ENCODE peak calls at places on chromosomes 6 and 20, in ten cellular contexts. One of them, this sample, is unnamed.
A peak's percentile ranks its signal among the peaks of the same experiment; 100 is the strongest.

GRCh38 chr6:168060521-168060931 is 18.5 kb downstream of the FRMD1 start:
- DNase-seq in substantia nigra: peak; percentile 69
- DNase-seq in astrocyte of the spinal cord: peak; percentile 37
- DNase-seq in WTC11: peak; percentile 65
- DNase-seq in GM23338: peak; percentile 64
- DNase-seq in activated T-cell treated with anti-CD3 and anti-CD28 coated beads, Interleukin-2, amount 50 U/mL, for 4 hours: no peak
- DNase-seq in stimulated activated CD4-positive, alpha-beta T cell treated with anti-CD3 and anti-CD28 coated beads, Interleukin-12 subunit alpha, Interleukin-12 subunit beta, amount 100 ng/mL, for 4 hours: no peak
- DNase-seq in heart left ventricle: peak; percentile 76
- DNase-seq in activated CD4-positive, alpha-beta T cell treated with anti-CD3 and anti-CD28 coated beads, Interleukin-2, amount 10 ng/mL, durations not matched to agents 7 days and 5 days: no peak
- DNase-seq in progenitor cell of endocrine pancreas: peak; percentile 44
- DNase-seq in this sample: no peak

GRCh38 chr6:47275640-47276039 is 34.1 kb downstream of the TNFRSF21 start:
- DNase-seq in astrocyte of the spinal cord: no peak
- DNase-seq in GM23338: no peak
- DNase-seq in stimulated activated CD4-positive, alpha-beta T cell treated with anti-CD3 and anti-CD28 coated beads, Interleukin-12 subunit alpha, Interleukin-12 subunit beta, amount 100 ng/mL, for 4 hours: no peak
- DNase-seq in progenitor cell of endocrine pancreas: no peak
- DNase-seq in activated T-cell treated with anti-CD3 and anti-CD28 coated beads, Interleukin-2, amount 50 U/mL, for 4 hours: no peak
- DNase-seq in activated CD4-positive, alpha-beta T cell treated with anti-CD3 and anti-CD28 coated beads, Interleukin-2, amount 10 ng/mL, durations not matched to agents 7 days and 5 days: no peak
- DNase-seq in heart left ventricle: no peak
- DNase-seq in substantia nigra: no peak
- DNase-seq in WTC11: no peak
- DNase-seq in this sample: no peak

GRCh38 chr6:16700202-16700997 is 60.9 kb downstream of the ATXN1 start:
- DNase-seq in heart left ventricle: no peak
- DNase-seq in astrocyte of the spinal cord: peak; percentile 43
- DNase-seq in activated CD4-positive, alpha-beta T cell treated with anti-CD3 and anti-CD28 coated beads, Interleukin-2, amount 10 ng/mL, durations not matched to agents 7 days and 5 days: peak; percentile 49
- DNase-seq in progenitor cell of endocrine pancreas: no peak
- DNase-seq in stimulated activated CD4-positive, alpha-beta T cell treated with anti-CD3 and anti-CD28 coated beads, Interleukin-12 subunit alpha, Interleukin-12 subunit beta, amount 100 ng/mL, for 4 hours: no peak
- DNase-seq in GM23338: peak; percentile 41
- DNase-seq in substantia nigra: peak; percentile 18
- DNase-seq in WTC11: peak; percentile 12
- DNase-seq in activated T-cell treated with anti-CD3 and anti-CD28 coated beads, Interleukin-2, amount 50 U/mL, for 4 hours: no peak
- DNase-seq in this sample: peak; percentile 38

GRCh38 chr6:38617856-38618255 is 21.9 kb downstream of the BTBD9 start:
- DNase-seq in stimulated activated CD4-positive, alpha-beta T cell treated with anti-CD3 and anti-CD28 coated beads, Interleukin-12 subunit alpha, Interleukin-12 subunit beta, amount 100 ng/mL, for 4 hours: no peak
- DNase-seq in heart left ventricle: no peak
- DNase-seq in activated T-cell treated with anti-CD3 and anti-CD28 coated beads, Interleukin-2, amount 50 U/mL, for 4 hours: no peak
- DNase-seq in GM23338: no peak
- DNase-seq in substantia nigra: no peak
- DNase-seq in WTC11: no peak
- DNase-seq in activated CD4-positive, alpha-beta T cell treated with anti-CD3 and anti-CD28 coated beads, Interleukin-2, amount 10 ng/mL, durations not matched to agents 7 days and 5 days: no peak
- DNase-seq in progenitor cell of endocrine pancreas: no peak
- DNase-seq in astrocyte of the spinal cord: peak; percentile 19
- DNase-seq in this sample: no peak

GRCh38 chr6:142569676-142570075 is 267.9 kb downstream of the ADGRG6 start:
- DNase-seq in heart left ventricle: no peak
- DNase-seq in substantia nigra: no peak
- DNase-seq in GM23338: peak; percentile 51
- DNase-seq in activated T-cell treated with anti-CD3 and anti-CD28 coated beads, Interleukin-2, amount 50 U/mL, for 4 hours: no peak
- DNase-seq in astrocyte of the spinal cord: peak; percentile 22
- DNase-seq in progenitor cell of endocrine pancreas: no peak
- DNase-seq in WTC11: no peak
- DNase-seq in stimulated activated CD4-positive, alpha-beta T cell treated with anti-CD3 and anti-CD28 coated beads, Interleukin-12 subunit alpha, Interleukin-12 subunit beta, amount 100 ng/mL, for 4 hours: no peak
- DNase-seq in activated CD4-positive, alpha-beta T cell treated with anti-CD3 and anti-CD28 coated beads, Interleukin-2, amount 10 ng/mL, durations not matched to agents 7 days and 5 days: peak; percentile 21
- DNase-seq in this sample: no peak

GRCh38 chr6:141203902-141204575 is 928.7 kb upstream of the GJE1 start:
- DNase-seq in heart left ventricle: no peak
- DNase-seq in stimulated activated CD4-positive, alpha-beta T cell treated with anti-CD3 and anti-CD28 coated beads, Interleukin-12 subunit alpha, Interleukin-12 subunit beta, amount 100 ng/mL, for 4 hours: no peak
- DNase-seq in activated T-cell treated with anti-CD3 and anti-CD28 coated beads, Interleukin-2, amount 50 U/mL, for 4 hours: no peak
- DNase-seq in WTC11: no peak
- DNase-seq in progenitor cell of endocrine pancreas: no peak
- DNase-seq in substantia nigra: no peak
- DNase-seq in astrocyte of the spinal cord: peak; percentile 61
- DNase-seq in GM23338: no peak
- DNase-seq in activated CD4-positive, alpha-beta T cell treated with anti-CD3 and anti-CD28 coated beads, Interleukin-2, amount 10 ng/mL, durations not matched to agents 7 days and 5 days: no peak
- DNase-seq in this sample: no peak

GRCh38 chr6:73177221-73177944 is 47.9 kb downstream of the KHDC1L start:
- DNase-seq in progenitor cell of endocrine pancreas: no peak
- DNase-seq in GM23338: no peak
- DNase-seq in activated T-cell treated with anti-CD3 and anti-CD28 coated beads, Interleukin-2, amount 50 U/mL, for 4 hours: no peak
- DNase-seq in astrocyte of the spinal cord: no peak
- DNase-seq in activated CD4-positive, alpha-beta T cell treated with anti-CD3 and anti-CD28 coated beads, Interleukin-2, amount 10 ng/mL, durations not matched to agents 7 days and 5 days: no peak
- DNase-seq in stimulated activated CD4-positive, alpha-beta T cell treated with anti-CD3 and anti-CD28 coated beads, Interleukin-12 subunit alpha, Interleukin-12 subunit beta, amount 100 ng/mL, for 4 hours: no peak
- DNase-seq in heart left ventricle: no peak
- DNase-seq in WTC11: no peak
- DNase-seq in substantia nigra: no peak
- DNase-seq in this sample: no peak

GRCh38 chr6:140370949-140371348 is 996.5 kb upstream of the CITED2 start:
- DNase-seq in substantia nigra: no peak
- DNase-seq in WTC11: no peak
- DNase-seq in progenitor cell of endocrine pancreas: no peak
- DNase-seq in heart left ventricle: no peak
- DNase-seq in GM23338: no peak
- DNase-seq in astrocyte of the spinal cord: no peak
- DNase-seq in activated T-cell treated with anti-CD3 and anti-CD28 coated beads, Interleukin-2, amount 50 U/mL, for 4 hours: no peak
- DNase-seq in stimulated activated CD4-positive, alpha-beta T cell treated with anti-CD3 and anti-CD28 coated beads, Interleukin-12 subunit alpha, Interleukin-12 subunit beta, amount 100 ng/mL, for 4 hours: no peak
- DNase-seq in activated CD4-positive, alpha-beta T cell treated with anti-CD3 and anti-CD28 coated beads, Interleukin-2, amount 10 ng/mL, durations not matched to agents 7 days and 5 days: no peak
- DNase-seq in this sample: no peak

GRCh38 chr6:30938730-30939129 is 2.0 kb upstream of the MUCL3 start:
- DNase-seq in GM23338: no peak
- DNase-seq in stimulated activated CD4-positive, alpha-beta T cell treated with anti-CD3 and anti-CD28 coated beads, Interleukin-12 subunit alpha, Interleukin-12 subunit beta, amount 100 ng/mL, for 4 hours: no peak
- DNase-seq in progenitor cell of endocrine pancreas: no peak
- DNase-seq in WTC11: no peak
- DNase-seq in activated T-cell treated with anti-CD3 and anti-CD28 coated beads, Interleukin-2, amount 50 U/mL, for 4 hours: no peak
- DNase-seq in substantia nigra: no peak
- DNase-seq in heart left ventricle: no peak
- DNase-seq in activated CD4-positive, alpha-beta T cell treated with anti-CD3 and anti-CD28 coated beads, Interleukin-2, amount 10 ng/mL, durations not matched to agents 7 days and 5 days: no peak
- DNase-seq in astrocyte of the spinal cord: no peak
- DNase-seq in this sample: no peak

GRCh38 chr20:21739161-21739560 is 33.7 kb downstream of the PAX1 start:
- DNase-seq in activated CD4-positive, alpha-beta T cell treated with anti-CD3 and anti-CD28 coated beads, Interleukin-2, amount 10 ng/mL, durations not matched to agents 7 days and 5 days: no peak
- DNase-seq in stimulated activated CD4-positive, alpha-beta T cell treated with anti-CD3 and anti-CD28 coated beads, Interleukin-12 subunit alpha, Interleukin-12 subunit beta, amount 100 ng/mL, for 4 hours: no peak
- DNase-seq in substantia nigra: no peak
- DNase-seq in WTC11: no peak
- DNase-seq in GM23338: no peak
- DNase-seq in heart left ventricle: no peak
- DNase-seq in astrocyte of the spinal cord: no peak
- DNase-seq in progenitor cell of endocrine pancreas: no peak
- DNase-seq in activated T-cell treated with anti-CD3 and anti-CD28 coated beads, Interleukin-2, amount 50 U/mL, for 4 hours: no peak
- DNase-seq in this sample: no peak